ENCODE peak calls at places on chromosomes 12 and 14, in nine cellular contexts. One of them, this sample, is unnamed.

GRCh38 chr12:121472150-121472905 is 72.4 kb downstream of the RNF34 start:
- DNase-seq in HFF-Myc: no peak
- DNase-seq in nephron progenitor cell: no peak
- DNase-seq in AG10803: no peak
- DNase-seq in left ventricle myocardium inferior: no peak
- DNase-seq in MM.1S: no peak
- DNase-seq in endothelial cell: no peak
- DNase-seq in SK-N-SH: no peak
- DNase-seq in HCT116: no peak
- DNase-seq in this sample: no peak

GRCh38 chr12:66329941-66330340 is 27.6 kb downstream of the HELB start:
- DNase-seq in HFF-Myc: no peak
- DNase-seq in nephron progenitor cell: no peak
- DNase-seq in AG10803: no peak
- DNase-seq in left ventricle myocardium inferior: no peak
- DNase-seq in MM.1S: no peak
- DNase-seq in endothelial cell: no peak
- DNase-seq in SK-N-SH: no peak
- DNase-seq in HCT116: no peak
- DNase-seq in this sample: no peak

GRCh38 chr14:58830121-58830520 is 192.4 kb downstream of the DACT1 start:
- DNase-seq in HFF-Myc: no peak
- DNase-seq in nephron progenitor cell: no peak
- DNase-seq in AG10803: no peak
- DNase-seq in left ventricle myocardium inferior: no peak
- DNase-seq in MM.1S: no peak
- DNase-seq in endothelial cell: no peak
- DNase-seq in SK-N-SH: no peak
- DNase-seq in HCT116: no peak
- DNase-seq in this sample: no peak

GRCh38 chr12:82090188-82090587 is 268.0 kb downstream of the CCDC59 start:
- DNase-seq in HFF-Myc: no peak
- DNase-seq in nephron progenitor cell: no peak
- DNase-seq in AG10803: no peak
- DNase-seq in left ventricle myocardium inferior: no peak
- DNase-seq in MM.1S: no peak
- DNase-seq in endothelial cell: no peak
- DNase-seq in SK-N-SH: no peak
- DNase-seq in HCT116: no peak
- DNase-seq in this sample: no peak

GRCh38 chr12:66647034-66647691 is 31.7 kb downstream of the GRIP1 start:
- DNase-seq in HFF-Myc: peak
- DNase-seq in nephron progenitor cell: no peak
- DNase-seq in AG10803: peak
- DNase-seq in left ventricle myocardium inferior: no peak
- DNase-seq in MM.1S: no peak
- DNase-seq in endothelial cell: no peak
- DNase-seq in SK-N-SH: no peak
- DNase-seq in HCT116: no peak
- DNase-seq in this sample: no peak

GRCh38 chr14:102272392-102272791 is 32.6 kb downstream of the MOK start:
- DNase-seq in HFF-Myc: no peak
- DNase-seq in nephron progenitor cell: no peak
- DNase-seq in AG10803: peak
- DNase-seq in left ventricle myocardium inferior: no peak
- DNase-seq in MM.1S: no peak
- DNase-seq in endothelial cell: no peak
- DNase-seq in SK-N-SH: no peak
- DNase-seq in HCT116: no peak
- DNase-seq in this sample: no peak

GRCh38 chr14:74299061-74299545 is 3.6 kb downstream of the ABCD4 start:
- DNase-seq in HFF-Myc: no peak
- DNase-seq in nephron progenitor cell: no peak
- DNase-seq in AG10803: peak
- DNase-seq in left ventricle myocardium inferior: no peak
- DNase-seq in MM.1S: no peak
- DNase-seq in endothelial cell: peak
- DNase-seq in SK-N-SH: no peak
- DNase-seq in HCT116: peak
- DNase-seq in this sample: no peak

GRCh38 chr12:121465921-121466799 is 66.2 kb downstream of the RNF34 start:
- DNase-seq in HFF-Myc: no peak
- DNase-seq in nephron progenitor cell: peak
- DNase-seq in AG10803: peak
- DNase-seq in left ventricle myocardium inferior: no peak
- DNase-seq in MM.1S: no peak
- DNase-seq in endothelial cell: peak
- DNase-seq in SK-N-SH: peak
- DNase-seq in HCT116: no peak
- DNase-seq in this sample: no peak

GRCh38 chr14:59438148-59438766 is 26.9 kb downstream of the GPR135 start:
- DNase-seq in HFF-Myc: no peak
- DNase-seq in nephron progenitor cell: no peak
- DNase-seq in AG10803: peak
- DNase-seq in left ventricle myocardium inferior: no peak
- DNase-seq in MM.1S: no peak
- DNase-seq in endothelial cell: no peak
- DNase-seq in SK-N-SH: no peak
- DNase-seq in HCT116: no peak
- DNase-seq in this sample: no peak

GRCh38 chr12:64077922-64078321 is 144.2 kb downstream of the KICS2 start:
- DNase-seq in HFF-Myc: no peak
- DNase-seq in nephron progenitor cell: no peak
- DNase-seq in AG10803: no peak
- DNase-seq in left ventricle myocardium inferior: no peak
- DNase-seq in MM.1S: no peak
- DNase-seq in endothelial cell: no peak
- DNase-seq in SK-N-SH: no peak
- DNase-seq in HCT116: no peak
- DNase-seq in this sample: no peak

GRCh38 chr12:58030566-58031279 is 89.4 kb downstream of the ATP23 start:
- DNase-seq in HFF-Myc: no peak
- DNase-seq in nephron progenitor cell: no peak
- DNase-seq in AG10803: peak
- DNase-seq in left ventricle myocardium inferior: no peak
- DNase-seq in MM.1S: no peak
- DNase-seq in endothelial cell: no peak
- DNase-seq in SK-N-SH: no peak
- DNase-seq in HCT116: no peak
- DNase-seq in this sample: no peak

GRCh38 chr12:107912421-107913004 is 138.0 kb downstream of the ASCL4 start:
- DNase-seq in HFF-Myc: no peak
- DNase-seq in nephron progenitor cell: peak
- DNase-seq in AG10803: peak
- DNase-seq in left ventricle myocardium inferior: peak
- DNase-seq in MM.1S: peak
- DNase-seq in endothelial cell: peak
- DNase-seq in SK-N-SH: peak
- DNase-seq in HCT116: peak
- DNase-seq in this sample: no peak

GRCh38 chr14:33679461-33680225 is 271.2 kb downstream of the EGLN3 start:
- DNase-seq in HFF-Myc: peak
- DNase-seq in nephron progenitor cell: no peak
- DNase-seq in AG10803: peak
- DNase-seq in left ventricle myocardium inferior: no peak
- DNase-seq in MM.1S: no peak
- DNase-seq in endothelial cell: no peak
- DNase-seq in SK-N-SH: no peak
- DNase-seq in HCT116: no peak
- DNase-seq in this sample: no peak

GRCh38 chr12:91331371-91331770 is 148.8 kb upstream of the DCN start:
- DNase-seq in HFF-Myc: no peak
- DNase-seq in nephron progenitor cell: no peak
- DNase-seq in AG10803: no peak
- DNase-seq in left ventricle myocardium inferior: no peak
- DNase-seq in MM.1S: no peak
- DNase-seq in endothelial cell: no peak
- DNase-seq in SK-N-SH: no peak
- DNase-seq in HCT116: no peak
- DNase-seq in this sample: no peak

DNA sequence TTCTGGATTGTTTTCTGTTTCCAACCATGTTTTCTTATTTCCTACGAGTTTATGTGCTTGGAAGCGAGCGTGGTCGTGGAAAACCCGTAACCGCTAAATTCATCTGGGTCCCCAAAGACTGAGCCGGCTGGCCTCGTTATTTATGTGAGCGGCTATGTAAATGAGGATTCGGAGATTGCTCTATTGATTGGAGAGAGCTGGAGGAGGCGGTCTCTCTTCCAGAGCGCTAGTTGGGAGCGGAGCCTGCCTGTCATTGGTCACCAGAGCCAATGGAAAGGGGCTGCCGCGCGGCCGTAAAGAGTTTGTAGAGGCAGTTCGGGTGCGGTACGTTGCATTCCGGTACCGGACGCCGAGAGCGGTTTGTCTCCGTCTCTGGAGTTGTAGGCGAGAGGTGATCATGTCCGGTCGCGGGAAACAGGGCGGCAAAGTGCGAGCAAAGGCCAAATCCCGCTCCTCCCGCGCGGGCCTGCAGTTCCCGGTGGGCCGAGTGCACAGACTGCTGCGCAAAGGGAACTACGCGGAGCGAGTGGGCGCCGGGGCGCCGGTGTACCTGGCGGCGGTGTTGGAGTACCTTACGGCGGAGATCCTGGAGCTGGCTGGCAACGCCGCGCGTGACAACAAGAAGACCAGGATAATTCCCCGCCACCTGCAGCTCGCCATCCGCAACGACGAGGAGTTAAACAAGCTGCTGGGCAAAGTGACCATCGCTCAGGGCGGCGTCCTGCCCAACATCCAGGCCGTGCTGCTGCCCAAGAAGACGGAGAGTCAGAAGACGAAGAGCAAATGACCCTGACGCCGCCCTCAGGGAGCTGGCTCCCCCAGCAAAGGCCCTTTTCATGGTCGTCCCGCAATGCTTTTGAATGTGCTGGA is 29.0 kb downstream of the WBP11 start:
- DNase-seq in HFF-Myc: peak
- DNase-seq in nephron progenitor cell: peak
- DNase-seq in AG10803: peak
- DNase-seq in left ventricle myocardium inferior: peak
- DNase-seq in MM.1S: peak
- DNase-seq in endothelial cell: peak
- DNase-seq in SK-N-SH: peak
- DNase-seq in HCT116: peak
- DNase-seq in this sample: peak
- TF ChIP-seq CTCF in HFF-Myc: no peak
- TF ChIP-seq CTCF in nephron progenitor cell: no peak
- TF ChIP-seq CTCF in AG10803: peak
- TF ChIP-seq CTCF in left ventricle myocardium inferior: peak
- TF ChIP-seq CTCF in MM.1S: no peak
- TF ChIP-seq CTCF in endothelial cell: no peak
- TF ChIP-seq CTCF in SK-N-SH: no peak
- TF ChIP-seq CTCF in HCT116: no peak
- TF ChIP-seq CTCF in this sample: no peak

GRCh38 chr12:106357549-106358409 is at the start of gene POLR3B:
- DNase-seq in HFF-Myc: peak
- DNase-seq in nephron progenitor cell: peak
- DNase-seq in AG10803: peak
- DNase-seq in left ventricle myocardium inferior: peak
- DNase-seq in MM.1S: peak
- DNase-seq in endothelial cell: peak
- DNase-seq in SK-N-SH: peak
- DNase-seq in HCT116: peak
- DNase-seq in this sample: peak
- TF ChIP-seq CTCF in HFF-Myc: peak
- TF ChIP-seq CTCF in nephron progenitor cell: peak
- TF ChIP-seq CTCF in AG10803: peak
- TF ChIP-seq CTCF in left ventricle myocardium inferior: peak
- TF ChIP-seq CTCF in MM.1S: peak
- TF ChIP-seq CTCF in endothelial cell: peak
- TF ChIP-seq CTCF in SK-N-SH: peak
- TF ChIP-seq CTCF in HCT116: peak
- TF ChIP-seq CTCF in this sample: peak

DNA sequence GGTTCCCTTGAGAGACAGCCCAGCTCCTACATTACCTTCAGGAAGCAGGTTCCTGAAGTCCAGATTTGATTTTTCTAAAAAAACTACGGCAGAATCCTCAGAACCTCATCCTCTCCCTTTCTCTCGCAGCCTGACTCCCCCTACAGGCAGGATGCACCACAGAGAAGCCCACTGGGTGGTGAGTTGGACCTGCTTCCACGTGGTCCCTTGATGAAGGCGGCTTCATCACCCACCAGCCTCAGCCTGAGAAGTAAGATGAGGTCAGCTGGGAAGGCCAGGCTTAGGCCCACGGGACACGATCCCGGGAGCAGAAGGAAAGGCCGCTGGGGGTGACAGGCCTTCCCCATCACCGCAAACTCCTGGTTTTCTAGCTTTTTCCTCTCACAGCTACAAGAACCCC is 83.0 kb downstream of the ACTN1 start:
- DNase-seq in HFF-Myc: no peak
- DNase-seq in nephron progenitor cell: no peak
- DNase-seq in AG10803: no peak
- DNase-seq in left ventricle myocardium inferior: no peak
- DNase-seq in MM.1S: no peak
- DNase-seq in endothelial cell: no peak
- DNase-seq in SK-N-SH: no peak
- DNase-seq in HCT116: no peak
- DNase-seq in this sample: no peak
- TF ChIP-seq CTCF in HFF-Myc: peak
- TF ChIP-seq CTCF in nephron progenitor cell: no peak
- TF ChIP-seq CTCF in AG10803: peak
- TF ChIP-seq CTCF in left ventricle myocardium inferior: no peak
- TF ChIP-seq CTCF in MM.1S: no peak
- TF ChIP-seq CTCF in endothelial cell: peak
- TF ChIP-seq CTCF in SK-N-SH: peak
- TF ChIP-seq CTCF in HCT116: peak
- TF ChIP-seq CTCF in this sample: peak

GRCh38 chr12:105085537-105085936 is 1.3 kb upstream of the ALDH1L2 start:
- DNase-seq in HFF-Myc: no peak
- DNase-seq in nephron progenitor cell: no peak
- DNase-seq in AG10803: no peak
- DNase-seq in left ventricle myocardium inferior: no peak
- DNase-seq in MM.1S: no peak
- DNase-seq in endothelial cell: no peak
- DNase-seq in SK-N-SH: no peak
- DNase-seq in HCT116: no peak
- DNase-seq in this sample: no peak
- TF ChIP-seq CTCF in HFF-Myc: no peak
- TF ChIP-seq CTCF in nephron progenitor cell: no peak
- TF ChIP-seq CTCF in AG10803: no peak
- TF ChIP-seq CTCF in left ventricle myocardium inferior: no peak
- TF ChIP-seq CTCF in MM.1S: no peak
- TF ChIP-seq CTCF in endothelial cell: no peak
- TF ChIP-seq CTCF in SK-N-SH: no peak
- TF ChIP-seq CTCF in HCT116: peak
- TF ChIP-seq CTCF in this sample: no peak

GRCh38 chr12:45234134-45234865 is 18.4 kb downstream of the ANO6 start:
- DNase-seq in HFF-Myc: peak
- DNase-seq in nephron progenitor cell: no peak
- DNase-seq in AG10803: peak
- DNase-seq in left ventricle myocardium inferior: no peak
- DNase-seq in MM.1S: no peak
- DNase-seq in endothelial cell: peak
- DNase-seq in SK-N-SH: peak
- DNase-seq in HCT116: peak
- DNase-seq in this sample: no peak
- TF ChIP-seq CTCF in HFF-Myc: no peak
- TF ChIP-seq CTCF in nephron progenitor cell: no peak
- TF ChIP-seq CTCF in AG10803: no peak
- TF ChIP-seq CTCF in left ventricle myocardium inferior: no peak
- TF ChIP-seq CTCF in MM.1S: no peak
- TF ChIP-seq CTCF in endothelial cell: no peak
- TF ChIP-seq CTCF in SK-N-SH: no peak
- TF ChIP-seq CTCF in HCT116: no peak
- TF ChIP-seq CTCF in this sample: no peak

This sample was measured in esophagus squamous epithelium.